ENCODE peak calls at places on chromosomes 4 and X, in seven cellular contexts. One of them, this sample, is unnamed.

GRCh38 chrX:149060921-149061320 is 444.2 kb downstream of the IDS start:
- DNase-seq in kidney epithelial cell: no peak
- DNase-seq in pancreas: no peak
- DNase-seq in foreskin fibroblast: peak; percentile 16
- DNase-seq in fibroblast of lung: peak; percentile 88
- DNase-seq in body of pancreas: no peak
- DNase-seq in lower leg skin: no peak
- DNase-seq in this sample: no peak

GRCh38 chrX:108557594-108557993 is 118.0 kb downstream of the COL4A5 start:
- DNase-seq in kidney epithelial cell: no peak
- DNase-seq in pancreas: no peak
- DNase-seq in foreskin fibroblast: no peak
- DNase-seq in fibroblast of lung: no peak
- DNase-seq in body of pancreas: no peak
- DNase-seq in lower leg skin: no peak
- DNase-seq in this sample: no peak

GRCh38 chr4:150173420-150173819 is 95.2 kb downstream of the DCLK2 start:
- DNase-seq in kidney epithelial cell: no peak
- DNase-seq in pancreas: no peak
- DNase-seq in foreskin fibroblast: peak; percentile 11
- DNase-seq in fibroblast of lung: peak; percentile 72
- DNase-seq in body of pancreas: no peak
- DNase-seq in lower leg skin: no peak
- DNase-seq in this sample: no peak

GRCh38 chr4:150139297-150139696 is 61.1 kb downstream of the DCLK2 start:
- DNase-seq in kidney epithelial cell: no peak
- DNase-seq in pancreas: no peak
- DNase-seq in foreskin fibroblast: no peak
- DNase-seq in fibroblast of lung: peak; percentile 85
- DNase-seq in body of pancreas: no peak
- DNase-seq in lower leg skin: no peak
- DNase-seq in this sample: no peak

GRCh38 chr4:2795558-2796260 is 2.8 kb downstream of the SH3BP2 start:
- DNase-seq in kidney epithelial cell: no peak
- DNase-seq in pancreas: peak; percentile 81
- DNase-seq in foreskin fibroblast: no peak
- DNase-seq in fibroblast of lung: no peak
- DNase-seq in body of pancreas: no peak
- DNase-seq in lower leg skin: peak; percentile 42
- DNase-seq in this sample: no peak

GRCh38 chrX:39580043-39580442 is 517.7 kb downstream of the BCOR start:
- DNase-seq in kidney epithelial cell: no peak
- DNase-seq in pancreas: no peak
- DNase-seq in foreskin fibroblast: no peak
- DNase-seq in fibroblast of lung: no peak
- DNase-seq in body of pancreas: peak; percentile 19
- DNase-seq in lower leg skin: no peak
- DNase-seq in this sample: no peak

GRCh38 chr4:13928214-13928613 is 300.7 kb upstream of the BOD1L1 start:
- DNase-seq in kidney epithelial cell: no peak
- DNase-seq in pancreas: no peak
- DNase-seq in foreskin fibroblast: no peak
- DNase-seq in fibroblast of lung: no peak
- DNase-seq in body of pancreas: no peak
- DNase-seq in lower leg skin: no peak
- DNase-seq in this sample: no peak

GRCh38 chr4:155809835-155810234 is 51.0 kb downstream of the GUCY1B1 start:
- DNase-seq in kidney epithelial cell: no peak
- DNase-seq in pancreas: no peak
- DNase-seq in foreskin fibroblast: peak; percentile 88
- DNase-seq in fibroblast of lung: peak; percentile 84
- DNase-seq in body of pancreas: no peak
- DNase-seq in lower leg skin: no peak
- DNase-seq in this sample: peak; percentile 68

GRCh38 chr4:8464376-8464775 is 23.8 kb downstream of the TRMT44 start:
- DNase-seq in kidney epithelial cell: no peak
- DNase-seq in pancreas: no peak
- DNase-seq in foreskin fibroblast: no peak
- DNase-seq in fibroblast of lung: no peak
- DNase-seq in body of pancreas: no peak
- DNase-seq in lower leg skin: no peak
- DNase-seq in this sample: no peak

GRCh38 chrX:2325076-2325784 is 175.5 kb downstream of the DHRSX start:
- DNase-seq in kidney epithelial cell: peak; percentile 80
- DNase-seq in pancreas: peak; percentile 86
- DNase-seq in foreskin fibroblast: peak; percentile 78
- DNase-seq in fibroblast of lung: peak; percentile 96
- DNase-seq in body of pancreas: peak; percentile 92
- DNase-seq in lower leg skin: no peak
- DNase-seq in this sample: no peak

GRCh38 chrX:826026-826425 is 195.4 kb downstream of the SHOX start:
- DNase-seq in kidney epithelial cell: no peak
- DNase-seq in pancreas: no peak
- DNase-seq in foreskin fibroblast: peak; percentile 74
- DNase-seq in fibroblast of lung: peak; percentile 1
- DNase-seq in body of pancreas: no peak
- DNase-seq in lower leg skin: no peak
- DNase-seq in this sample: no peak

GRCh38 chr4:109665783-109666455 is 37.3 kb downstream of the CASP6 start:
- DNase-seq in kidney epithelial cell: no peak
- DNase-seq in pancreas: no peak
- DNase-seq in foreskin fibroblast: no peak
- DNase-seq in fibroblast of lung: no peak
- DNase-seq in body of pancreas: no peak
- DNase-seq in lower leg skin: no peak
- DNase-seq in this sample: no peak

GRCh38 chr4:139144161-139144859 is 32.7 kb downstream of the ELF2 start:
- DNase-seq in kidney epithelial cell: peak; percentile 49
- DNase-seq in pancreas: no peak
- DNase-seq in foreskin fibroblast: peak; percentile 47
- DNase-seq in fibroblast of lung: peak; percentile 73
- DNase-seq in body of pancreas: peak; percentile 33
- DNase-seq in lower leg skin: peak; percentile 68
- DNase-seq in this sample: no peak

GRCh38 chr4:114535725-114536124 is 62.9 kb upstream of the UGT8 start:
- DNase-seq in kidney epithelial cell: no peak
- DNase-seq in pancreas: no peak
- DNase-seq in foreskin fibroblast: no peak
- DNase-seq in fibroblast of lung: no peak
- DNase-seq in body of pancreas: no peak
- DNase-seq in lower leg skin: no peak
- DNase-seq in this sample: no peak

GRCh38 chr4:40212674-40213504 is 16.1 kb downstream of the RHOH start:
- DNase-seq in kidney epithelial cell: no peak
- DNase-seq in pancreas: no peak
- DNase-seq in foreskin fibroblast: peak; percentile 50
- DNase-seq in fibroblast of lung: peak; percentile 35
- DNase-seq in body of pancreas: no peak
- DNase-seq in lower leg skin: no peak
- DNase-seq in this sample: no peak

GRCh38 chr4:141669501-141669900 is 33.1 kb downstream of the IL15 start:
- DNase-seq in kidney epithelial cell: no peak
- DNase-seq in pancreas: no peak
- DNase-seq in foreskin fibroblast: no peak
- DNase-seq in fibroblast of lung: no peak
- DNase-seq in body of pancreas: no peak
- DNase-seq in lower leg skin: no peak
- DNase-seq in this sample: no peak

GRCh38 chr4:15352508-15352907 is 75.3 kb upstream of the C1QTNF7 start:
- DNase-seq in kidney epithelial cell: no peak
- DNase-seq in pancreas: no peak
- DNase-seq in foreskin fibroblast: peak; percentile 86
- DNase-seq in fibroblast of lung: no peak
- DNase-seq in body of pancreas: no peak
- DNase-seq in lower leg skin: no peak
- DNase-seq in this sample: no peak

GRCh38 chr4:152696764-152697250 is 17.0 kb upstream of the TMEM154 start:
- DNase-seq in kidney epithelial cell: peak; percentile 54
- DNase-seq in pancreas: no peak
- DNase-seq in foreskin fibroblast: peak; percentile 24
- DNase-seq in fibroblast of lung: peak; percentile 96
- DNase-seq in body of pancreas: no peak
- DNase-seq in lower leg skin: no peak
- DNase-seq in this sample: no peak

GRCh38 chr4:16026155-16026761 is 57.6 kb downstream of the PROM1 start:
- DNase-seq in kidney epithelial cell: no peak
- DNase-seq in pancreas: no peak
- DNase-seq in foreskin fibroblast: peak; percentile 76
- DNase-seq in fibroblast of lung: peak; percentile 54
- DNase-seq in body of pancreas: peak; percentile 13
- DNase-seq in lower leg skin: peak; percentile 24
- DNase-seq in this sample: no peak

GRCh38 chr4:106344324-106344970 is 24.1 kb downstream of the GIMD1 start:
- DNase-seq in kidney epithelial cell: no peak
- DNase-seq in pancreas: no peak
- DNase-seq in foreskin fibroblast: peak; percentile 62
- DNase-seq in fibroblast of lung: peak; percentile 78
- DNase-seq in body of pancreas: no peak
- DNase-seq in lower leg skin: no peak
- DNase-seq in this sample: no peak

GRCh38 chr4:2867758-2868491 is 24.3 kb downstream of the ADD1 start:
- DNase-seq in kidney epithelial cell: no peak
- DNase-seq in pancreas: no peak
- DNase-seq in foreskin fibroblast: peak; percentile 64
- DNase-seq in fibroblast of lung: peak; percentile 34
- DNase-seq in body of pancreas: peak; percentile 62
- DNase-seq in lower leg skin: no peak
- DNase-seq in this sample: no peak

GRCh38 chr4:19936471-19936870 is 315.2 kb upstream of the SLIT2 start:
- DNase-seq in kidney epithelial cell: peak; percentile 38
- DNase-seq in pancreas: no peak
- DNase-seq in foreskin fibroblast: peak; percentile 67
- DNase-seq in fibroblast of lung: peak; percentile 93
- DNase-seq in body of pancreas: no peak
- DNase-seq in lower leg skin: no peak
- DNase-seq in this sample: no peak

GRCh38 chrX:119688856-119689455 is 4.0 kb downstream of the SEPTIN6 start:
- DNase-seq in kidney epithelial cell: no peak
- DNase-seq in pancreas: no peak
- DNase-seq in foreskin fibroblast: no peak
- DNase-seq in fibroblast of lung: no peak
- DNase-seq in body of pancreas: no peak
- DNase-seq in lower leg skin: no peak
- DNase-seq in this sample: no peak

GRCh38 chrX:119693996-119694451 is 1.1 kb upstream of the SEPTIN6 start:
- DNase-seq in kidney epithelial cell: no peak
- DNase-seq in pancreas: peak; percentile 60
- DNase-seq in foreskin fibroblast: no peak
- DNase-seq in fibroblast of lung: no peak
- DNase-seq in body of pancreas: no peak
- DNase-seq in lower leg skin: no peak
- DNase-seq in this sample: no peak

GRCh38 chrX:119693032-119693995 is at the start of gene SEPTIN6:
- DNase-seq in kidney epithelial cell: no peak
- DNase-seq in pancreas: peak; percentile 81
- DNase-seq in foreskin fibroblast: peak; percentile 68
- DNase-seq in fibroblast of lung: peak; percentile 72
- DNase-seq in body of pancreas: peak; percentile 64
- DNase-seq in lower leg skin: peak; percentile 21
- DNase-seq in this sample: no peak

GRCh38 chrX:119692241-119693031 is 532 bp downstream of the SEPTIN6 start:
- DNase-seq in kidney epithelial cell: no peak
- DNase-seq in pancreas: peak; percentile 65
- DNase-seq in foreskin fibroblast: peak; percentile 60
- DNase-seq in fibroblast of lung: peak; percentile 27
- DNase-seq in body of pancreas: peak; percentile 30
- DNase-seq in lower leg skin: no peak
- DNase-seq in this sample: no peak

GRCh38 chrX:119690921-119691716 is 1.8 kb downstream of the SEPTIN6 start:
- DNase-seq in kidney epithelial cell: no peak
- DNase-seq in pancreas: no peak
- DNase-seq in foreskin fibroblast: peak; percentile 51
- DNase-seq in fibroblast of lung: peak; percentile 52
- DNase-seq in body of pancreas: no peak
- DNase-seq in lower leg skin: no peak
- DNase-seq in this sample: no peak
- H3K4me3 ChIP-seq in kidney epithelial cell: no peak overlapping the region
- H3K4me3 ChIP-seq in pancreas: no peak overlapping the region
- H3K4me3 ChIP-seq in foreskin fibroblast: peak overlapping the region; percentile 65
- H3K4me3 ChIP-seq in fibroblast of lung: no peak overlapping the region
- H3K4me3 ChIP-seq in body of pancreas: no peak overlapping the region
- H3K4me3 ChIP-seq in lower leg skin: no peak overlapping the region
- H3K4me3 ChIP-seq in this sample: no peak overlapping the region

GRCh38 chrX:105701310-105702052 is 120.9 kb upstream of the NRK start:
- DNase-seq in kidney epithelial cell: no peak
- DNase-seq in pancreas: no peak
- DNase-seq in foreskin fibroblast: peak; percentile 19
- DNase-seq in fibroblast of lung: peak; percentile 2
- DNase-seq in body of pancreas: no peak
- DNase-seq in lower leg skin: no peak
- DNase-seq in this sample: no peak
- TF ChIP-seq CTCF in kidney epithelial cell: peak; percentile 16
- TF ChIP-seq CTCF in pancreas: no peak
- TF ChIP-seq CTCF in foreskin fibroblast: no peak
- TF ChIP-seq CTCF in fibroblast of lung: no peak
- TF ChIP-seq CTCF in body of pancreas: no peak
- TF ChIP-seq CTCF in lower leg skin: no peak
- TF ChIP-seq CTCF in this sample: peak; percentile 40

DNA sequence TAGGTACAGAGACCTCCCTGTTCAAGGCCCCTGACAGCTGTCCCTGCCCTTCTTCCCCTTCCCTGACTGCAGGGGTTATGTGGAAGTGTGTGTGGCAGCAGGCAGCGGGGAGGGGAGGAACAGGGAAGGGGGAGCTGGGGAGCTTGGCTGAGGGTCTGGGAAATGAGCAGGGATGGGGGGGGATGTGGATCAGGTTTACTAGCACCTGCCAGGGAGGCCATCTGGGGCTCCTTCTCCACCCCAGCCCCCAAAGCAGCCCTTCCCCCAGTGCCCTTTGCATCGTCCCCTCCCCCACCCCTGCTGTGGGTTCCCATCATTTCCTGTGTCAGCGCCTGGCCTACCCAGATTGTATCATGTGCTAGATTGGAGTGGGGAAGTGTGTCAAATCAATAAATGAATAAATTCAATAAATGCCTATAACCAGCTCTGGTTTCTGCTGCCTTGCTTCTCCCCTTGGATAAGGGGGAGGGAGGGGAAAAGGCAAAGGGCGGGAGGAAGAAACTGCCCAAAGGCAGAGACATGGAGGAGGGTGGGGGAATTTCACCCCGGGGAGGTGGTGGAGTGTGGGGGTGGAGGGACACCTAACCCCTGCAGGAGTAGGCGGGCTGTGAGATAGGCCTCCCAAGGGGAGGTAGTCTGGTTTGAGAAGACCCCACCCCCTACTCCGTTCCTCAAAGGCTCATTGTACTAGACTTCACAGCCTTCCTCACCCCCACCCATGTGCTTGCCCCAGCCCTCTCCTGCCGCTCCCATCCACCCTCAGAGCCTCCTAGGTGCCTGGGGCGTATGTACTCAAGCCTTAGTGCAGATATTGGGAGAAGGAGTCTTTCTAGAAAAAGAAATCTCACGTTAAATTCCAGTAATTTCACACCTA is 3.2 kb downstream of the CXorf65 start:
- DNase-seq in kidney epithelial cell: no peak
- DNase-seq in pancreas: no peak
- DNase-seq in foreskin fibroblast: peak; percentile 9
- DNase-seq in fibroblast of lung: no peak
- DNase-seq in body of pancreas: peak; percentile 14
- DNase-seq in lower leg skin: no peak
- DNase-seq in this sample: no peak
- H3K4me3 ChIP-seq in kidney epithelial cell: no peak overlapping the region
- H3K4me3 ChIP-seq in pancreas: no peak overlapping the region
- H3K4me3 ChIP-seq in foreskin fibroblast: no peak overlapping the region
- H3K4me3 ChIP-seq in fibroblast of lung: no peak overlapping the region
- H3K4me3 ChIP-seq in body of pancreas: no peak overlapping the region
- H3K4me3 ChIP-seq in lower leg skin: no peak overlapping the region
- H3K4me3 ChIP-seq in this sample: no peak overlapping the region

GRCh38 chr4:4761128-4761991 is 98.1 kb upstream of the MSX1 start:
- DNase-seq in kidney epithelial cell: no peak
- DNase-seq in pancreas: no peak
- DNase-seq in foreskin fibroblast: peak; percentile 11
- DNase-seq in fibroblast of lung: no peak
- DNase-seq in body of pancreas: no peak
- DNase-seq in lower leg skin: peak; percentile 25
- DNase-seq in this sample: no peak
- TF ChIP-seq CTCF in kidney epithelial cell: peak; percentile 4
- TF ChIP-seq CTCF in pancreas: no peak
- TF ChIP-seq CTCF in foreskin fibroblast: peak; percentile 32
- TF ChIP-seq CTCF in fibroblast of lung: no peak
- TF ChIP-seq CTCF in body of pancreas: no peak
- TF ChIP-seq CTCF in lower leg skin: no peak
- TF ChIP-seq CTCF in this sample: no peak